ENCODE peak calls at places on chromosomes 16 and 17, in five cellular contexts. T, V, G, Y and S are unnamed samples. For H3K9me3, the result is how much of the 10 kb centered on the place peaks cover.

GRCh38 chr17:7313890-7314718 is 1.1 kb downstream of the GPS2 start:
- DNase-seq in T (peak), V (no peak), G (no peak), Y (no peak), S (peak)

GRCh38 chr17:8954339-8954738 is 11.2 kb downstream of the PIK3R5 start:
- DNase-seq in T (no peak), V (peak), G (peak), Y (peak), S (no peak)

GRCh38 chr16:85514601-85515318 is 98.4 kb upstream of the GSE1 start:
- DNase-seq in T (peak), V (peak), G (no peak), Y (peak), S (peak)

GRCh38 chr17:67549787-67550186 is 167.9 kb upstream of the NOL11 start:
- DNase-seq in T (no peak), V (no peak), G (no peak), Y (no peak), S (no peak)

GRCh38 chr17:60292697-60293096 is 99.2 kb downstream of the USP32 start:
- DNase-seq in T (no peak), V (no peak), G (no peak), Y (no peak), S (no peak)

GRCh38 chr17:12362853-12363252 is 302.8 kb upstream of the MYOCD start:
- DNase-seq in T (no peak), V (no peak), G (peak), Y (no peak), S (no peak)

GRCh38 chr16:27564226-27564625 is 14.3 kb downstream of the KATNIP start:
- DNase-seq in T (no peak), V (no peak), G (no peak), Y (no peak), S (no peak)

GRCh38 chr16:12988071-12988470 is 86.7 kb downstream of the SHISA9 start:
- DNase-seq in T (no peak), V (no peak), G (no peak), Y (no peak), S (no peak)

GRCh38 chr16:10989494-10989893 is 45.1 kb downstream of the CLEC16A start:
- DNase-seq in T (no peak), V (no peak), G (no peak), Y (no peak), S (no peak)

DNA sequence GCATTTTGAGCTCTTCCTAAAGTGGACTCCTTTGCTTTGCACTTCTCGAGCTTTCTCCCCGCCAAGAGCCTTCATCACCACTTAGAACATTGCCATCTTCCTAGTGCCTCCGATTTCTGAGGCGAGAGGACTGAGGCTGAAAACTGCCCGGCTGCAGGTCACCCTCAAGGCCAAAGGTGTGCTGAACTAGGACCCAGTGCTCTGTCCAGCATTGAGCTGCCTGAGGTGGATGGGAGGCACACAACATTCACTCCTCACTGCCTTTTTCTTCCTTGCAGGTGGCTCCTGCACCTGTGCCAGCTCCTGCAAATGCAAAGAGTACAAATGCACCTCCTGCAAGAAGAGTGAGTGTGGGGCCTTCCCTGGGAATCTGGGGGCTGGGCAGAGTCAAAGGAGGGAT is 5.4 kb downstream of the MT1A start:
- DNase-seq in T (no peak), V (no peak), G (no peak), Y (no peak), S (no peak)
- H3K4me3 ChIP-seq in T (no peak), V (peak), G (peak), Y (peak), S (peak)

DNA sequence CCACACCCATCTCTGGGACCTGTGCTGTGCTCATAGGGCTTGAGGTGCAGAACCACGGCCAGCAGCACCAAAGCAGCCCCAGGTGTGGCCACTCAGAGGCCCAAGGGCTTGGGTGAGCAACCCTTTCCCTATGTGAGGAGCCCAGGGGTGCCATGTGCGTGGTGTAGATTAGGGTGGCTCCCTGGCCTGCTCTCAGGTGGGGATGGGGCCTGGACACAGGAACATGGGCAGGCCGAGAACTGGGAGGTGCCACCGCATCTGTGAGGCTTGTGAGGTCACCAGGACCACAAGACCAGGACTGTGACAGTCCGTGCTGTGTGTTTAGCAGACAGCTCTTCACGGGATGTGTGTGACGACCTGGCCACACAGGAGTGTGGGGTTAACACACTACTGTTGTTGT is 103.5 kb upstream of the ZNF750 start:
- DNase-seq in T (no peak), V (peak), G (no peak), Y (no peak), S (no peak)
- H3K9me3 ChIP-seq in T (under half), V (under half), G (under half), Y (under half), S (under half)

GRCh38 chr17:1271441-1271840 is 1.2 kb downstream of the BHLHA9 start:
- DNase-seq in T (no peak), V (no peak), G (no peak), Y (no peak), S (no peak)

GRCh38 chr17:1267471-1267947 is 2.7 kb upstream of the BHLHA9 start:
- DNase-seq in T (no peak), V (no peak), G (no peak), Y (peak), S (peak)

GRCh38 chr17:1272701-1273100 is 2.5 kb downstream of the BHLHA9 start:
- DNase-seq in T (no peak), V (no peak), G (no peak), Y (no peak), S (no peak)

GRCh38 chr17:1271020-1271423 is 778 bp downstream of the BHLHA9 start:
- DNase-seq in T (no peak), V (no peak), G (no peak), Y (no peak), S (no peak)

GRCh38 chr17:1270210-1271019 is at the start of gene BHLHA9:
- DNase-seq in T (no peak), V (no peak), G (no peak), Y (peak), S (no peak)
- H3K4me3 ChIP-seq in T (no peak), V (no peak), G (no peak), Y (no peak), S (no peak)

GRCh38 chr16:35207059-35207999 is 1747.9 kb downstream of the TP53TG3F start:
- DNase-seq in T (no peak), V (peak), G (peak), Y (no peak), S (no peak)

GRCh38 chr16:35215287-35215686 is 1755.9 kb downstream of the TP53TG3F start:
- DNase-seq in T (no peak), V (no peak), G (no peak), Y (no peak), S (peak)

GRCh38 chr16:35214840-35215239 is 1755.4 kb downstream of the TP53TG3F start:
- DNase-seq in T (no peak), V (no peak), G (no peak), Y (no peak), S (no peak)

GRCh38 chr16:35208001-35208935 is 1748.9 kb downstream of the TP53TG3F start:
- DNase-seq in T (no peak), V (peak), G (peak), Y (no peak), S (no peak)

GRCh38 chr16:35210681-35211433 is 1751.4 kb downstream of the TP53TG3F start:
- DNase-seq in T (no peak), V (no peak), G (peak), Y (no peak), S (no peak)
- H3K9me3 ChIP-seq in T (under half), V (under half), G (under half), Y (under half), S (under half)

GRCh38 chr16:56357765-56358322 is 67.5 kb downstream of the AMFR start:
- DNase-seq in T (no peak), V (peak), G (no peak), Y (no peak), S (no peak)

GRCh38 chr16:56355786-56356275 is 69.5 kb downstream of the AMFR start:
- DNase-seq in T (no peak), V (peak), G (no peak), Y (no peak), S (no peak)

GRCh38 chr16:56355221-56355620 is 70.1 kb downstream of the AMFR start:
- DNase-seq in T (no peak), V (no peak), G (no peak), Y (no peak), S (no peak)

GRCh38 chr16:56357291-56357764 is 68.0 kb downstream of the AMFR start:
- DNase-seq in T (peak), V (no peak), G (no peak), Y (no peak), S (peak)

GRCh38 chr16:56356276-56357241 is 68.8 kb downstream of the AMFR start:
- DNase-seq in T (peak), V (peak), G (no peak), Y (peak), S (peak)
- H3K4me3 ChIP-seq in T (no peak), V (peak), G (peak), Y (peak), S (peak)

GRCh38 chr16:3285131-3285530 is 1.8 kb downstream of the ZNF263 start:
- DNase-seq in T (no peak), V (no peak), G (no peak), Y (no peak), S (no peak)
- H3K9me3 ChIP-seq in T (under half), V (under half), G (under half), Y (under half), S (under half)

GRCh38 chr17:63276821-63277220 is 169.3 kb downstream of the CYB561 start:
- DNase-seq in T (no peak), V (no peak), G (no peak), Y (no peak), S (no peak)

GRCh38 chr17:63277629-63278028 is 168.5 kb downstream of the CYB561 start:
- DNase-seq in T (no peak), V (no peak), G (no peak), Y (no peak), S (peak)

GRCh38 chr17:63278731-63279442 is 167.2 kb downstream of the CYB561 start:
- DNase-seq in T (no peak), V (no peak), G (no peak), Y (no peak), S (no peak)

GRCh38 chr17:63282455-63282854 is 163.7 kb downstream of the CYB561 start:
- DNase-seq in T (no peak), V (no peak), G (no peak), Y (no peak), S (no peak)

DNA sequence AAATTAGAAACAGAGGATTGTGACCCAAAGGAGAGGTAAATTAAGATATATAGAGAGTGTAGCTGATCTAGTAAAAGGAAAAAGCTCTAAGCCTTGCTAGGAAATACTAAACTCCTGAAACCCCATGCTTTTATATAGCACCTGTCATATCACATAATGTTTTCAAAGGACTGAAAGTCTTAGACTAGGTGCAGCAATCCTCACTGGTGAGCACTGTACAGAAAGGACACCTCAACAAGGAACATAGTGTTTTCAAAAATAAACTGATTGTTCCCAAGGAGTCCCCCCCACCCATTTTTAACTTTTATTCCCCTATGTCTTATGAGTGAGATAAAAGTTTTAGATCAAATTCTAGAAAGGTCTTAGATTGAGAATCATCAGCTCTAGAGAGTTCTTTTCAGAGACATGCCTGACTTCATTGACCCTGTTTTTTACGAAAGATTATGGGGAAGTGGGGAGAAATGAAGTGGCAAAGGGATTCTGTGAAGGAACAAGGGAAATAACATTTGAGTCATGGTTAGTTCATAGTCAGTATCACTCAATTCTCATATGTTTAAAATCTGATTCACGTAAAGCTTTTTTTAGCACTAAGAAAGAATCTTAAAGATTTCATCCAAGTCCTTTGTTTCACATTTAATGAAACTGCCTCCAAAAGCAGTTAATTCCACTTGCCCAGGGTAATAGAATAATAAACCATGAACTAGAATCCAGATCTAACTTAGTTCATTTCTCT is 166.4 kb downstream of the CYB561 start:
- DNase-seq in T (peak), V (no peak), G (no peak), Y (no peak), S (peak)
- H3K4me3 ChIP-seq in T (no peak), V (no peak), G (no peak), Y (no peak), S (peak)

GRCh38 chr17:71383111-71383510 is 737.7 kb upstream of the SOX9 start:
- DNase-seq in T (no peak), V (no peak), G (no peak), Y (no peak), S (no peak)
- H3K9me3 ChIP-seq in T (under half), V (under half), G (under half), Y (under half), S (under half)

GRCh38 chr16:56420613-56421012 is 4.7 kb downstream of the AMFR start:
- DNase-seq in T (no peak), V (no peak), G (no peak), Y (no peak), S (no peak)
- H3K4me3 ChIP-seq in T (no peak), V (no peak), G (no peak), Y (no peak), S (no peak)